ENCODE peak calls at places on chromosome 17, in ten cellular contexts. E, G, L, V, H, Y, S, I, A and M are unnamed samples.

GRCh38 chr17:28849281-28849680 is 5.5 kb upstream of the ERAL1 start:
- DNase-seq in G (no peak), L (no peak), I (no peak), A (no peak), H (no peak), V (no peak), Y (no peak), S (no peak), E (no peak), M (no peak)

GRCh38 chr17:46979023-46979870 is at the start of gene RPRML:
- DNase-seq in E (peak; percentile 25), A (peak; percentile 66), I (peak; percentile 47), Y (no peak), G (peak; percentile 73), H (peak; percentile 41), V (no peak), L (peak; percentile 59), S (peak; percentile 76), M (peak; percentile 60)

GRCh38 chr17:56884483-56885144 is 29.2 kb downstream of the TRIM25 start:
- DNase-seq in A (no peak), S (no peak), V (peak; percentile 80), I (no peak), G (no peak), H (no peak), Y (no peak), E (no peak), L (no peak), M (no peak)

GRCh38 chr17:3535253-3535995 is 22.2 kb downstream of the TRPV3 start:
- DNase-seq in I (peak; percentile 49), E (peak; percentile 90), G (peak; percentile 25), S (peak; percentile 82), H (peak; percentile 73), L (peak; percentile 81), A (peak; percentile 87), Y (peak; percentile 40), V (peak; percentile 90), M (peak; percentile 72)

GRCh38 chr17:3915642-3916012 is 638 bp downstream of the P2RX1 start:
- DNase-seq in G (no peak), V (no peak), I (no peak), S (no peak), H (no peak), Y (no peak), L (no peak), A (no peak), E (no peak), M (no peak)

GRCh38 chr17:82272495-82273326 is 789 bp downstream of the CSNK1D start:
- DNase-seq in G (peak; percentile 57), L (peak; percentile 50), H (peak; percentile 59), I (peak; percentile 47), A (peak; percentile 79), V (peak; percentile 90), E (peak; percentile 59), Y (no peak), S (peak; percentile 67), M (peak; percentile 23)

GRCh38 chr17:49454050-49454449 is 39.4 kb upstream of the PHB1 start:
- DNase-seq in I (peak; percentile 27), E (no peak), A (no peak), S (no peak), G (no peak), H (no peak), V (no peak), L (no peak), Y (no peak), M (peak; percentile 41)

GRCh38 chr17:1829189-1829578 is 518 bp downstream of the SMYD4 start:
- DNase-seq in G (peak; percentile 14), E (no peak), L (peak; percentile 23), V (no peak), S (peak; percentile 63), A (peak; percentile 66), H (no peak), Y (peak; percentile 51), I (peak; percentile 74), M (no peak)

GRCh38 chr17:76501018-76501826 is at the start of gene RHBDF2:
- DNase-seq in G (peak; percentile 94), L (peak; percentile 95), E (peak; percentile 97), Y (peak; percentile 71), V (peak; percentile 99), S (peak; percentile 100), I (peak; percentile 95), H (peak; percentile 94), A (peak; percentile 93), M (peak; percentile 71)

GRCh38 chr17:60744355-60744958 is 66.8 kb downstream of the BCAS3 start:
- DNase-seq in S (no peak), H (no peak), E (no peak), V (no peak), A (no peak), L (no peak), G (no peak), Y (no peak), I (no peak), M (no peak)

GRCh38 chr17:64608571-64608981 is 53.5 kb downstream of the SMURF2 start:
- DNase-seq in A (no peak), H (no peak), I (no peak), S (no peak), G (no peak), Y (no peak), L (no peak), V (no peak), E (no peak), M (no peak)

DNA sequence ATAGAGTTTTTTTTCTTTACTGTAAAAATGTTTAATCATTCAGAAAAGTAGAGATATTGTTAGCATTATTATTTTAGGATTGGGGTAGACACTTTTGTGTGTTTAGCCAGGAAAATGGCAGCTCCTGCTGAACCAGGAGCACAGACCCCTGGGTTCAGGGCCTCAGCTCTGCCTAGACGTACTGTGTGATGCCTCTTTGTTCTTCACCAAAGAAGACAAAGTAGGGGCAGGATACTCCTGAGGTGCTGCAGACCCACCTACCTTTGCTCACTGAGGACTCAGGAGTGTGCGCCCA is 105.0 kb downstream of the MRM1 start:
- DNase-seq in L (no peak), E (no peak), H (no peak), A (no peak), V (no peak), Y (no peak), G (no peak), I (no peak), S (no peak), M (no peak)
- TF ChIP-seq CTCF in L (no peak), E (no peak), H (no peak), A (no peak), V (no peak), Y (no peak), G (peak; percentile 15), I (no peak), S (no peak), M (no peak)

GRCh38 chr17:43758086-43758485 is 505 bp downstream of the SOST start:
- DNase-seq in E (no peak), A (no peak), G (no peak), S (no peak), I (no peak), V (peak; percentile 80), H (no peak), Y (no peak), L (no peak), M (no peak)

GRCh38 chr17:43759836-43760235 is 1.2 kb upstream of the SOST start:
- DNase-seq in V (no peak), L (no peak), S (no peak), I (no peak), Y (peak; percentile 82), G (no peak), A (no peak), E (no peak), H (no peak), M (no peak)

GRCh38 chr17:43758497-43759174 is at the start of gene SOST:
- DNase-seq in E (no peak), S (no peak), G (no peak), I (no peak), Y (no peak), V (peak; percentile 78), A (no peak), L (no peak), H (no peak), M (no peak)

GRCh38 chr17:43757171-43757660 is 1.4 kb downstream of the SOST start:
- DNase-seq in V (peak; percentile 78), I (no peak), H (no peak), L (no peak), G (no peak), E (no peak), S (no peak), A (no peak), Y (no peak), M (no peak)

GRCh38 chr17:43760254-43760852 is 1.8 kb upstream of the SOST start:
- DNase-seq in A (peak; percentile 94), I (peak; percentile 95), H (peak; percentile 92), G (peak; percentile 86), E (peak; percentile 98), S (peak; percentile 97), L (peak; percentile 99), V (peak; percentile 99), Y (peak; percentile 87), M (peak; percentile 99)
- TF ChIP-seq CTCF in A (peak; percentile 98), I (peak; percentile 99), H (peak; percentile 98), G (peak; percentile 99), E (peak; percentile 100), S (peak; percentile 98), L (peak; percentile 94), V (peak; percentile 96), Y (peak; percentile 100), M (peak; percentile 100)

DNA sequence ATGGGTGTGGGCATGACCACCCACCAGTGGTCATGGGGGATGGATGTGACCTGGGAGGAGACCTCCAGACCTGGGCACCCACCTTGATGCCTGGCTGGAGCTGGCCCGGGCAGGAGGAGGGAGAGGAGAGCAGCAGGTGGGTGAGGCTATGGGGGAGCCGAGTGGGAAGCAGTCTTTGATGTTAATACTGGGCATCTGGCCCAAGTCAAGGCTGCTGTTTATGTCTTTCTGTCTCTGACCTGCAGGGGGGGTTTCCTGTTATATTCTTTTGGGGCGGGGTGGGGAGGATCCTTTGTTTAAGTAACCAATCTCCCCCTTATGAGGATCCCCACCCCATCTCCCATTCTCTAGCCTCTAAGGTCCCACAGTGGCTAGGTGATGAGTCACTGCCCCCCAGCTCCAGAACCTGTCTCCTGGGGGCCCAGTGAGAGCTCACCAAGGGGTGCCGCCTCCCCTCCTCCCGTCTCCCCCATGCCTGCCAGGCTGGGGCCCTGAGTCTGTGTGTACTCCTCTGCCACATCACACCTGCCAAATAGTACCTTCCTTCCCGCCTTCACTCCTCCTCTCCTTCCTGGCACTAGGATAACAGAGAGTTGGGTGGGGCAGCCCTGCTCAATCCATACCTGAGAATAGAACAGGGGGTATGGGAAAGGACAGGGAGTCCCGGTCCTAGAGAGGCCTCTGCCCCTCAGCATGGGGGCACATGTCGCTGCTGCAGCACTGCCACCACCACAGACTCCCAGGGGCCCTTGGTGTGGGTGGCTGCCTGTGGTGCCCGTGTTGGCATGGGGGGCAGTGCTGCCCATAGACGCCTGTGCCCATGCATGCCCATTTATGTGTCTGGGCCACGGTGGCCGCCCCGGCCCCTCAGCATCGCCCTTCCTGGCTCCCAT is 7.2 kb downstream of the THRA start:
- DNase-seq in E (peak; percentile 60), Y (peak; percentile 21), S (no peak), V (no peak), A (peak; percentile 67), G (peak; percentile 61), L (no peak), H (peak; percentile 31), I (peak; percentile 79), M (no peak)
- TF ChIP-seq CTCF in E (peak; percentile 32), Y (peak; percentile 51), S (no peak), V (no peak), A (peak; percentile 34), G (peak; percentile 60), L (peak; percentile 19), H (peak; percentile 25), I (peak; percentile 30), M (peak; percentile 37)

DNA sequence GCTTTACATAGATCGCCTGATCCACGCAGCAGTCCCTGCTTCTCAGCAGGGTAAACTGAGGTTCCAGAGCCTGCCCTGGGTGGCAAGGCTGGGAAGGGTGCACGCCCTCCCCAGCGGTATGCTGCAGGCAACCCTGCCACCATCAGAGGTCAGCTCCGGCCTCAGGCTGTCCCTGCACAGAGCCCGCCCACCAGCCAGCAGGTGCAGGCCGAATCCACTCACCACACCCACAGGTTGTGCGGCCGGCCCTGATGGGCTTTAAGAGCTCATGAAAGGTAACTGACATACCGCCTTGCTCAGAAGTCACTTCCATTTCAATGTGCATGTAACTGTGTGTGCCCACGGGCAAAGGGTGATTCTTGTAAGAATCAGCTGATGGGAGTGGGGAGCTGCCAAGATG is 7.1 kb downstream of the RBFOX3 start:
- DNase-seq in I (no peak), V (no peak), H (no peak), L (no peak), A (no peak), E (no peak), S (no peak), Y (no peak), G (no peak), M (no peak)
- TF ChIP-seq CTCF in I (no peak), V (no peak), H (no peak), L (no peak), A (no peak), E (no peak), S (no peak), Y (no peak), G (no peak), M (no peak)